ENCODE peak calls at places on chromosomes 7 and 10, in six cellular contexts. O, Q, I, K, E and H are unnamed samples.

GRCh38 chr7:31432831-31433340 is 81.0 kb upstream of the ITPRID1 start:
- DNase-seq in I (no peak), E (no peak), K (no peak), Q (no peak), O (no peak), H (no peak)

GRCh38 chr10:126270116-126270515 is 118.2 kb downstream of the ADAM12 start:
- DNase-seq in O (no peak), Q (no peak), I (no peak), E (no peak), K (no peak), H (no peak)

GRCh38 chr10:31101123-31101522 is 69.5 kb upstream of the ZNF438 start:
- DNase-seq in K (peak; percentile 35), Q (peak; percentile 37), E (no peak), I (no peak), O (no peak), H (no peak)

GRCh38 chr7:152624218-152624617 is 51.7 kb downstream of the XRCC2 start:
- DNase-seq in K (no peak), O (no peak), Q (no peak), I (no peak), E (no peak), H (no peak)

GRCh38 chr10:49415846-49416245 is 20.0 kb upstream of the DRGX start:
- DNase-seq in I (no peak), K (no peak), O (no peak), Q (no peak), E (no peak), H (no peak)

GRCh38 chr10:91887900-91888225 is 21.4 kb downstream of the FGFBP3 start:
- DNase-seq in O (no peak), K (no peak), I (no peak), E (no peak), Q (no peak), H (no peak)

GRCh38 chr10:109261231-109261630 is 662.1 kb downstream of the XPNPEP1 start:
- DNase-seq in I (no peak), K (no peak), O (no peak), E (no peak), Q (no peak), H (no peak)

GRCh38 chr7:46627038-46627315 is 705.9 kb upstream of the IGFBP3 start:
- DNase-seq in K (no peak), E (no peak), O (no peak), I (no peak), Q (peak; percentile 24), H (no peak)

GRCh38 chr7:107501593-107501992 is 31.7 kb downstream of the GPR22 start:
- DNase-seq in Q (peak; percentile 33), O (no peak), E (peak; percentile 22), I (no peak), K (peak; percentile 18), H (no peak)

GRCh38 chr10:71696635-71697326 is 22.8 kb downstream of the C10orf105 start:
- DNase-seq in O (peak; percentile 59), K (peak; percentile 76), Q (no peak), E (peak; percentile 76), I (no peak), H (no peak)

GRCh38 chr7:142787783-142788182 is 17.0 kb downstream of the PRSS2 start:
- DNase-seq in O (no peak), I (no peak), K (no peak), E (no peak), Q (no peak), H (no peak)

GRCh38 chr7:150441524-150441923 is 8.9 kb upstream of the GIMAP8 start:
- DNase-seq in I (no peak), O (no peak), E (no peak), Q (no peak), K (no peak), H (no peak)

GRCh38 chr10:61943699-61944444 is 42.4 kb downstream of the ARID5B start:
- DNase-seq in E (peak; percentile 24), I (no peak), K (no peak), Q (no peak), O (no peak), H (no peak)

GRCh38 chr10:18351426-18351825 is 211.2 kb downstream of the CACNB2 start:
- DNase-seq in E (no peak), Q (no peak), I (no peak), O (no peak), K (no peak), H (no peak)

GRCh38 chr10:98446656-98447221 is at the start of gene HPS1:
- DNase-seq in I (peak; percentile 93), Q (no peak), O (peak; percentile 93), E (peak; percentile 85), K (peak; percentile 80), H (peak; percentile 67)

GRCh38 chr10:77522268-77522809 is 115.3 kb downstream of the KCNMA1 start:
- DNase-seq in I (no peak), K (no peak), Q (no peak), O (no peak), E (no peak), H (no peak)

GRCh38 chr7:130598056-130598455 is 70.5 kb downstream of the COPG2 start:
- DNase-seq in O (no peak), E (no peak), I (no peak), Q (no peak), K (no peak), H (no peak)

GRCh38 chr7:28130277-28130676 is 50.3 kb downstream of the JAZF1 start:
- DNase-seq in K (no peak), Q (peak; percentile 67), E (no peak), I (no peak), O (no peak), H (no peak)

GRCh38 chr7:4670791-4671190 is 11.3 kb upstream of the FOXK1 start:
- DNase-seq in Q (no peak), E (no peak), I (no peak), K (no peak), O (no peak), H (no peak)

GRCh38 chr10:47035447-47036337 is 124.5 kb downstream of the PTPN20 start:
- DNase-seq in E (no peak), O (no peak), Q (no peak), K (no peak), I (no peak), H (peak; percentile 20)

GRCh38 chr10:13707156-13707881 is 120.6 kb downstream of the PRPF18 start:
- DNase-seq in Q (peak; percentile 84), I (peak; percentile 89), K (peak; percentile 61), O (peak; percentile 19), E (peak; percentile 82), H (no peak)

GRCh38 chr10:77844713-77845454 is 81.7 kb downstream of the DLG5 start:
- DNase-seq in O (no peak), I (no peak), K (peak; percentile 74), Q (peak; percentile 49), E (no peak), H (no peak)

GRCh38 chr10:127907411-127908105 is 655 bp downstream of the PTPRE start:
- DNase-seq in I (peak; percentile 83), O (peak; percentile 22), E (no peak), K (no peak), Q (no peak), H (no peak)

GRCh38 chr7:115851291-115851690 is 179.3 kb downstream of the TFEC start:
- DNase-seq in K (no peak), Q (peak; percentile 51), O (no peak), I (no peak), E (no peak), H (no peak)

GRCh38 chr7:122628651-122629411 is 70.1 kb downstream of the RNF133 start:
- DNase-seq in O (no peak), I (no peak), Q (no peak), E (no peak), K (no peak), H (no peak)

GRCh38 chr7:158863611-158864506 is 7.5 kb downstream of the DYNC2I1 start:
- DNase-seq in Q (no peak), E (peak; percentile 59), I (no peak), K (peak; percentile 41), O (no peak), H (peak; percentile 72)

GRCh38 chr7:35596061-35596460 is 98.9 kb downstream of the HERPUD2 start:
- DNase-seq in K (no peak), O (no peak), Q (peak; percentile 31), I (no peak), E (no peak), H (no peak)

GRCh38 chr7:113370910-113371309 is 252.6 kb upstream of the SMIM30 start:
- DNase-seq in Q (peak; percentile 19), K (no peak), O (no peak), E (no peak), I (no peak), H (no peak)

GRCh38 chr7:46603780-46604725 is 683.0 kb upstream of the IGFBP3 start:
- DNase-seq in K (no peak), E (peak; percentile 74), O (no peak), Q (no peak), I (peak; percentile 85), H (no peak)

GRCh38 chr7:145481985-145482384 is 634.6 kb upstream of the CNTNAP2 start:
- DNase-seq in K (no peak), E (no peak), I (no peak), Q (no peak), O (no peak), H (no peak)

GRCh38 chr7:16278167-16278787 is 143.1 kb downstream of the CRPPA start:
- DNase-seq in E (no peak), O (no peak), Q (no peak), K (no peak), I (no peak), H (no peak)

DNA sequence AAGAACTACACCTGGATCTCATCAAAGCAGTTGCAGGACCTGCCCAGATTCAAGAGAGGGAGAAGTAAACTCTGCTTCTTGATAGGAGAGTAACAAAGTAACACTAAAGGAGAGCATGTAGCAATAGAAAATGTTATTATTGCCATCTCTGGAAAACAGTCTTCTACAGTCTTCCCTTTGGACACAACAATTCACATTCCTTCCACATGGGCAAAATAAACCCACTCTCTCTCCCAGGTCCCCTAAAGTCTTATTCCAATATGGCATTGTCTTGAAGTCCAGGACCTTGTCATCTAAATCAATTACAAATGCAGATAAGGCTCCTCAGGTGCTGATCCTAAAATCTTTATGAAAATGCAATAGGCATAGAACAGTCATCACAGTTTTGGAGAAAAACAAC is 10.3 kb upstream of the WNT2 start:
- DNase-seq in I (no peak), Q (no peak), O (no peak), K (no peak), E (no peak), H (no peak)
- TF ChIP-seq CTCF in I (no peak), Q (peak; percentile 8), O (no peak), K (no peak), E (no peak), H (no peak)

GRCh38 chr10:69574571-69574978 is 1.4 kb upstream of the NEUROG3 start:
- DNase-seq in K (no peak), I (no peak), Q (no peak), O (no peak), E (no peak), H (no peak)
- TF ChIP-seq CTCF in K (no peak), I (no peak), Q (no peak), O (no peak), E (no peak), H (no peak)

GRCh38 chr10:5525581-5526271 is 965 bp downstream of the CALML3 start:
- DNase-seq in Q (no peak), I (no peak), O (peak; percentile 7), E (no peak), K (no peak), H (peak; percentile 32)
- TF ChIP-seq CTCF in Q (no peak), I (no peak), O (no peak), E (no peak), K (no peak), H (no peak)

DNA sequence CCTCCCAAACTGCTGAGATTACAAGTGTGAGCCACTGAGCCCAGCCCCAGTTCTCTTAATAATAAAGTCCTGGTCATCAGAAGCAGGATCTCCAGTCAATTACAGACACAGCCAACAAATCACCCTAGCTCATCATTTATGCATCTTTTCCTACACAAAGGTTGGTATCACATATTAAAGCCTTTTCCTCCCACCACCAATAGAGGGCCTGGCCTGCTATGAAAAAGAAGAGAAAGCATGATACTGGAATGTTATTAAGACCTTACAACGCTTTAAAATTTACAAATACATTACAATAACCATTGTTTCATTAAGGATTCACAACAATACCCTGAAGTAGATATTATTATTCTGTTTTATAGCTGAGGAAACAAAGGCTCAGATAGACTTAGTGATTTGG is 25.9 kb downstream of the VAX1 start:
- DNase-seq in Q (no peak), K (no peak), O (no peak), E (no peak), I (no peak), H (no peak)
- TF ChIP-seq CTCF in Q (peak; percentile 52), K (peak; percentile 52), O (no peak), E (no peak), I (peak; percentile 58), H (no peak)